ENCODE peak calls at places on chromosomes 6 and 20, in four cellular contexts. L, I, V and N are unnamed samples.

GRCh38 chr6:79453558-79454042 is 83.6 kb downstream of the LCA5 start:
- DNase-seq in L (no peak), V (no peak), I (peak), N (no peak)

GRCh38 chr6:68638225-68638900 is 3.3 kb downstream of the ADGRB3 start:
- DNase-seq in L (peak), V (no peak), I (peak), N (peak)

GRCh38 chr6:111480988-111481830 is 1.8 kb downstream of the REV3L start:
- DNase-seq in V (no peak), L (no peak), I (no peak), N (no peak)

GRCh38 chr6:161748535-161749386 is 474.9 kb upstream of the AGPAT4 start:
- DNase-seq in I (peak), L (peak), V (no peak), N (peak)

GRCh38 chr20:35145141-35145564 is 2.0 kb downstream of the EDEM2 start:
- DNase-seq in L (peak), V (no peak), I (peak), N (peak)

GRCh38 chr6:20160541-20161283 is 51.6 kb downstream of the MBOAT1 start:
- DNase-seq in I (no peak), L (no peak), V (no peak), N (no peak)

GRCh38 chr6:26389349-26389799 is 6.5 kb downstream of the BTN2A2 start:
- DNase-seq in I (peak), L (no peak), V (no peak), N (no peak)

GRCh38 chr6:112031956-112032355 is 21.9 kb upstream of the CCN6 start:
- DNase-seq in V (no peak), L (no peak), I (no peak), N (no peak)

GRCh38 chr6:39209360-39209811 is 19.9 kb downstream of the KCNK5 start:
- DNase-seq in L (no peak), I (peak), V (no peak), N (no peak)

GRCh38 chr6:5728726-5729434 is 277.8 kb downstream of the NRN1 start:
- DNase-seq in V (peak), I (peak), L (peak), N (no peak)

GRCh38 chr6:63674635-63675034 is 39.0 kb downstream of the PHF3 start:
- DNase-seq in V (no peak), L (no peak), I (peak), N (no peak)

GRCh38 chr20:56788041-56788670 is 159.1 kb downstream of the TFAP2C start:
- DNase-seq in V (no peak), I (peak), L (no peak), N (no peak)

GRCh38 chr6:89239338-89239737 is 22.2 kb upstream of the GABRR1 start:
- DNase-seq in V (no peak), I (peak), L (peak), N (peak)

DNA sequence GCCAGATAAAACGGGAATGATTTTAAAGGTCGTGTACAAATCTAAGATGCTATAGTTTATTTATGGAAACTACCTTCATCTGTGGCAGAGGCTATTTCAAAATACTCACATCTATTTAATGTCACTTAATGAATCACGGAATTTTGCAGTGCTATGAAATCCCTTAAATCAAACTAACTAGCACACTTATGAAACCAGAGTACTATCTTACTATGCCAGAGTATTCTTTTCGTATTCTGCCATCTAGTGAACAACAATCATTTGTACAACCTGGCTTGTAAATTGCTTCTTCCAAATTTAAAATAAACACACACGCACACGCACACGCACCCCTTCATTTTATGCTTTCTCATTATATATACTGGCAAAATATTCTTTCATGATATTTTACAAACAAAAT is 78.0 kb upstream of the BMP5 start:
- DNase-seq in V (no peak), L (no peak), I (peak), N (no peak)
- TF ChIP-seq CTCF in V (no peak), L (no peak), I (peak), N (no peak)

GRCh38 chr6:52104979-52105378 is 17.6 kb upstream of the PKHD1 start:
- DNase-seq in I (no peak), V (no peak), L (no peak), N (no peak)
- TF ChIP-seq CTCF in I (no peak), V (no peak), L (no peak), N (no peak)

GRCh38 chr6:14280766-14281293 is 163.3 kb downstream of the CD83 start:
- DNase-seq in V (no peak), I (no peak), L (no peak), N (no peak)
- TF ChIP-seq CTCF in V (peak), I (no peak), L (no peak), N (no peak)

GRCh38 chr6:166511316-166511715 is 75.2 kb downstream of the RAMACL start:
- DNase-seq in V (no peak), I (no peak), L (no peak), N (no peak)

GRCh38 chr6:166512567-166512966 is 73.9 kb downstream of the RAMACL start:
- DNase-seq in I (no peak), V (no peak), L (peak), N (peak)

GRCh38 chr6:166515072-166515810 is 71.2 kb downstream of the RAMACL start:
- DNase-seq in V (no peak), L (no peak), I (peak), N (peak)

GRCh38 chr6:166516256-166516655 is 70.2 kb downstream of the RAMACL start:
- DNase-seq in I (no peak), L (no peak), V (no peak), N (no peak)

GRCh38 chr6:166514196-166514595 is 72.3 kb downstream of the RAMACL start:
- DNase-seq in I (no peak), L (no peak), V (no peak), N (no peak)
- TF ChIP-seq CTCF in I (peak), L (no peak), V (peak), N (no peak)

GRCh38 chr20:10699941-10700340 is 26.1 kb upstream of the JAG1 start:
- DNase-seq in I (no peak), L (no peak), V (no peak), N (no peak)

GRCh38 chr20:10699506-10699905 is 25.7 kb upstream of the JAG1 start:
- DNase-seq in I (no peak), V (no peak), L (no peak), N (no peak)

GRCh38 chr20:10701607-10702006 is 27.8 kb upstream of the JAG1 start:
- DNase-seq in I (no peak), V (no peak), L (no peak), N (no peak)

DNA sequence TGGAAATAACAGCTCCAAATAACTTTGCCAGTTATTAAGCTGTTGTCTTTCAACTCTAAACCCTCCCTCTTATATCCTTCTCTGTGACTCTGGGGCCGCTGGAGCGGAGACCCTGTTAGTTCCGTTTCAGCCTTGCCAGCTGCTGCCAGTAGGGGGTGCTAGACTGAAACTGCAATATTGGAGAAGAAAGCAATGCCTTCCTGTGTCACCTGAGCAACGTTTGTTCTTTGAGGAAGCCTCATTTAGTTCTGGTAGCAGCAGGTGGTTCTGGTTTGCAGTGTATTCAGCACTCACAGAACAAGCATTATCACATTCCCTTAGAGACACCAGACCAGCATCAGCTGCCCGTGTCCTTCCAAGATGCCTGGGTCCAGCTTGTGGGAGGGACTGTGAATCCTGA is 22.9 kb upstream of the JAG1 start:
- DNase-seq in V (no peak), L (peak), I (no peak), N (peak)
- TF ChIP-seq CTCF in V (peak), L (peak), I (peak), N (peak)